ENCODE peak calls at places on chromosomes 1 and 21, in four cellular contexts. N is nucleus accumbens, G is GM03348, I is GM04504. P is an unnamed sample.
A peak's percentile ranks its signal among the peaks of the same experiment; 100 is the strongest.

GRCh38 chr1:53134961-53135734 is 7.3 kb downstream of the SLC1A7 start:
- DNase-seq in N (no peak), G (peak; percentile 31), I (no peak), P (no peak)

GRCh38 chr21:44710756-44711326 is 531 bp downstream of the TSPEAR start:
- DNase-seq in N (no peak), G (no peak), I (no peak), P (no peak)

GRCh38 chr1:51671527-51672325 is 54.8 kb downstream of the OSBPL9 start:
- DNase-seq in N (no peak), G (no peak), I (no peak), P (peak; percentile 21)

GRCh38 chr1:100122177-100122576 is 10.6 kb downstream of the SASS6 start:
- DNase-seq in N (no peak), G (peak; percentile 29), I (peak; percentile 31), P (no peak)

GRCh38 chr1:110243581-110243980 is 33.5 kb downstream of the KCNC4 start:
- DNase-seq in N (no peak), G (no peak), I (no peak), P (no peak)

GRCh38 chr1:184621262-184621661 is 133.4 kb downstream of the EDEM3 start:
- DNase-seq in N (no peak), G (peak; percentile 41), I (peak; percentile 18), P (no peak)

GRCh38 chr1:221439734-221440436 is 302.0 kb downstream of the DUSP10 start:
- DNase-seq in N (no peak), G (peak; percentile 76), I (peak; percentile 79), P (peak; percentile 73)

GRCh38 chr1:9529190-9529589 is 10.1 kb upstream of the SLC25A33 start:
- DNase-seq in N (no peak), G (peak; percentile 47), I (no peak), P (peak; percentile 61)

GRCh38 chr1:87106867-87107266 is 192.4 kb downstream of the HS2ST1 start:
- DNase-seq in N (no peak), G (no peak), I (no peak), P (no peak)

GRCh38 chr1:174497461-174497860 is 49.7 kb downstream of the GPR52 start:
- DNase-seq in N (no peak), G (no peak), I (no peak), P (no peak)

GRCh38 chr1:46030876-46031660 is 101.4 kb downstream of the PIK3R3 start:
- DNase-seq in N (no peak), G (no peak), I (no peak), P (peak; percentile 89)

GRCh38 chr1:216531308-216532239 is 108.3 kb upstream of the USH2A start:
- DNase-seq in N (no peak), G (peak; percentile 22), I (no peak), P (no peak)

GRCh38 chr1:45238846-45239245 is 32.4 kb upstream of the ZSWIM5 start:
- DNase-seq in N (no peak), G (no peak), I (no peak), P (no peak)

GRCh38 chr1:41639332-41639936 is 155.0 kb upstream of the EDN2 start:
- DNase-seq in N (no peak), G (peak; percentile 83), I (peak; percentile 57), P (peak; percentile 88)

GRCh38 chr1:158285756-158286241 is 3.9 kb upstream of the CD1C start:
- DNase-seq in N (peak; percentile 7), G (no peak), I (no peak), P (no peak)

GRCh38 chr1:33047839-33048305 is 11.2 kb upstream of the AK2 start:
- DNase-seq in N (no peak), G (peak; percentile 62), I (no peak), P (no peak)

GRCh38 chr1:216461466-216461865 is 38.2 kb upstream of the USH2A start:
- DNase-seq in N (no peak), G (no peak), I (no peak), P (no peak)

GRCh38 chr21:41847066-41847804 is 31.9 kb downstream of the PRDM15 start:
- DNase-seq in N (no peak), G (no peak), I (peak; percentile 9), P (peak; percentile 74)

GRCh38 chr21:45128613-45129226 is 54.3 kb downstream of the ADARB1 start:
- DNase-seq in N (peak; percentile 22), G (peak; percentile 76), I (peak; percentile 42), P (peak; percentile 94)

GRCh38 chr1:172638885-172639831 is 19.7 kb upstream of the FASLG start:
- DNase-seq in N (no peak), G (peak; percentile 67), I (no peak), P (peak; percentile 58)

GRCh38 chr1:152442291-152442690 is 28.2 kb upstream of the CRNN start:
- DNase-seq in N (no peak), G (no peak), I (no peak), P (no peak)

GRCh38 chr21:38486221-38486620 is 12.1 kb downstream of the ERG start:
- DNase-seq in N (no peak), G (peak; percentile 51), I (no peak), P (no peak)

GRCh38 chr1:51926171-51926812 is 47.8 kb upstream of the NRDC start:
- DNase-seq in N (no peak), G (peak; percentile 46), I (peak; percentile 38), P (peak; percentile 83)

GRCh38 chr1:147496571-147496970 is 44.7 kb upstream of the BCL9 start:
- DNase-seq in N (no peak), G (peak; percentile 65), I (no peak), P (peak; percentile 77)

GRCh38 chr1:27074175-27074780 is 61.6 kb upstream of the TENT5B start:
- DNase-seq in N (no peak), G (peak; percentile 26), I (no peak), P (peak; percentile 90)

GRCh38 chr1:41432481-41433280 is 51.8 kb downstream of the EDN2 start:
- DNase-seq in N (peak; percentile 51), G (peak; percentile 94), I (peak; percentile 69), P (peak; percentile 99)

GRCh38 chr1:41006942-41007865 is 14.3 kb downstream of the SLFNL1 start:
- DNase-seq in N (no peak), G (no peak), I (no peak), P (peak; percentile 75)